ENCODE peak calls at places on chromosomes 2 and 18, in nine cellular contexts. W is CD8-positive, alpha-beta T cell; Z is AG04449; E is A549; P is endothelial cell; Q is astrocyte of the spinal cord; O is GM13977; C is type B pancreatic cell; R is cardiac fibroblast. X is an unnamed sample.
A peak's percentile ranks its signal among the peaks of the same experiment; 100 is the strongest.

GRCh38 chr2:136113767-136114070 is 4.2 kb downstream of the CXCR4 start:
- DNase-seq in W (no peak), Z (no peak), E (no peak), P (no peak), Q (no peak), O (no peak), C (no peak), R (no peak), X (no peak)

GRCh38 chr2:33126552-33126951 is 179.8 kb downstream of the LTBP1 start:
- DNase-seq in W (no peak), Z (no peak), E (no peak), P (no peak), Q (no peak), O (no peak), C (no peak), R (no peak), X (no peak)

GRCh38 chr18:50869150-50869549 is 9.8 kb upstream of the ME2 start:
- DNase-seq in W (no peak), Z (no peak), E (no peak), P (no peak), Q (no peak), O (no peak), C (no peak), R (no peak), X (no peak)

GRCh38 chr2:152483276-152483996 is 148.5 kb downstream of the FMNL2 start:
- DNase-seq in W (no peak), Z (peak; percentile 42), E (no peak), P (no peak), Q (no peak), O (no peak), C (no peak), R (no peak), X (no peak)

GRCh38 chr2:174332607-174333001 is 2.1 kb upstream of the SP9 start:
- DNase-seq in W (no peak), Z (no peak), E (no peak), P (peak; percentile 42), Q (no peak), O (peak; percentile 14), C (no peak), R (no peak), X (no peak)

GRCh38 chr2:238636269-238637073 is 209.7 kb downstream of the ASB1 start:
- DNase-seq in W (no peak), Z (peak; percentile 37), E (no peak), P (no peak), Q (peak; percentile 15), O (no peak), C (peak; percentile 32), R (no peak), X (no peak)

GRCh38 chr2:121220995-121221394 is 64.0 kb downstream of the TFCP2L1 start:
- DNase-seq in W (no peak), Z (no peak), E (peak; percentile 8), P (no peak), Q (peak; percentile 13), O (no peak), C (no peak), R (no peak), X (peak; percentile 79)

GRCh38 chr2:207258191-207258991 is 92.6 kb upstream of the KLF7 start:
- DNase-seq in W (no peak), Z (peak; percentile 100), E (peak; percentile 66), P (no peak), Q (peak; percentile 99), O (no peak), C (no peak), R (peak; percentile 99), X (peak; percentile 92)

GRCh38 chr18:22604390-22604985 is 186.8 kb upstream of the CTAGE1 start:
- DNase-seq in W (no peak), Z (no peak), E (no peak), P (no peak), Q (peak; percentile 47), O (peak; percentile 15), C (no peak), R (peak; percentile 78), X (peak; percentile 23)

GRCh38 chr2:18085593-18085992 is 207.1 kb downstream of the KCNS3 start:
- DNase-seq in W (no peak), Z (no peak), E (no peak), P (no peak), Q (no peak), O (no peak), C (no peak), R (no peak), X (no peak)
- TF ChIP-seq CTCF in W (no peak), Z (no peak), E (no peak), P (no peak), Q (no peak), O (no peak), C (no peak), R (no peak), X (no peak)

GRCh38 chr2:31037058-31037457 is 101.2 kb downstream of the GALNT14 start:
- DNase-seq in W (no peak), Z (no peak), E (no peak), P (no peak), Q (no peak), O (no peak), C (no peak), R (no peak), X (no peak)

GRCh38 chr2:31032475-31032874 is 105.8 kb downstream of the GALNT14 start:
- DNase-seq in W (no peak), Z (no peak), E (no peak), P (no peak), Q (no peak), O (no peak), C (no peak), R (no peak), X (no peak)

GRCh38 chr2:31031132-31031706 is 107.0 kb downstream of the GALNT14 start:
- DNase-seq in W (no peak), Z (no peak), E (no peak), P (no peak), Q (no peak), O (peak; percentile 44), C (no peak), R (no peak), X (no peak)

GRCh38 chr2:31028415-31028814 is 109.8 kb downstream of the GALNT14 start:
- DNase-seq in W (no peak), Z (no peak), E (no peak), P (no peak), Q (no peak), O (no peak), C (no peak), R (no peak), X (no peak)

DNA sequence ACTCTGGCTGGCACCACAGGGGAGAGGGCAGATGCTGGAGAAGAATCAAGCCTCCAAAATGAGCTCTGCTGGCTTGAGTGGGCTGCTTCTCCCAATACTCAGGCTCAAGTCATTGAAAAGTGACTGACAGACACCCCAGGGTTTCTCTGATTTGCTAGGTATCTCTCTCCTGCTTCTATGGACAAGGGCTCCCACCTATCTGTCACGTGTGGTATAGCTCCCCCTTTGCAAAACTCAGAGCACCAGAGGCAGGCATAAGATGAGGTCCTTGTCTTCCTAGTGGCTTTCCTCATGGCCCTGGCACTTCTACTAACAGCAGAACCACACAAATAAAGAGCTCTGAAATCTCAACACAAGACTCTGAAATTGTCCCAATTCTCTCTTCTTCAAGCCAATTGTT is 105.2 kb downstream of the GALNT14 start:
- DNase-seq in W (no peak), Z (no peak), E (no peak), P (no peak), Q (no peak), O (no peak), C (no peak), R (no peak), X (no peak)
- TF ChIP-seq CTCF in W (no peak), Z (no peak), E (no peak), P (no peak), Q (no peak), O (no peak), C (no peak), R (no peak), X (no peak)

DNA sequence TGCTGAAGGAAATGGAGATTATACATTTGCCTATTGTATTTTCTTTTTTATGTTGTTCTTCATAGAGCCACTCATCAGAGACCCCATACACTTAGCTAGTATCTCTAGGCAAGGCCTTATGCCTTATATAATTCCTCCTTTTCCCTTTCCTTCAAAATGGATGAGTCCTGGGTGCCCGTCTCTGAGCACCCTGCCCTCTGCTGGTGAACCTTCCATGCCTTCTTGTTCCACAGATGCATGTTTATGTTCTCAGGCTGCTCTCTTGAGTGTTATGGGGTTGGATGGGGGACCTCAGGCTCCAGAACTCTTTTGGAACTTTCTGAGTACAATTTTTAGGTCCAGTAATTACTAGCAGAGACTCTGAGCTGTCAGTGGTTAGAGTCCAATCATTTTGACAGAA is 368.6 kb upstream of the SPRED2 start:
- DNase-seq in W (no peak), Z (no peak), E (no peak), P (no peak), Q (peak; percentile 3), O (no peak), C (no peak), R (peak; percentile 0), X (peak; percentile 59)
- TF ChIP-seq CTCF in W (no peak), Z (peak; percentile 50), E (peak; percentile 32), P (no peak), Q (peak; percentile 37), O (peak; percentile 23), C (peak; percentile 41), R (no peak), X (peak; percentile 44)

DNA sequence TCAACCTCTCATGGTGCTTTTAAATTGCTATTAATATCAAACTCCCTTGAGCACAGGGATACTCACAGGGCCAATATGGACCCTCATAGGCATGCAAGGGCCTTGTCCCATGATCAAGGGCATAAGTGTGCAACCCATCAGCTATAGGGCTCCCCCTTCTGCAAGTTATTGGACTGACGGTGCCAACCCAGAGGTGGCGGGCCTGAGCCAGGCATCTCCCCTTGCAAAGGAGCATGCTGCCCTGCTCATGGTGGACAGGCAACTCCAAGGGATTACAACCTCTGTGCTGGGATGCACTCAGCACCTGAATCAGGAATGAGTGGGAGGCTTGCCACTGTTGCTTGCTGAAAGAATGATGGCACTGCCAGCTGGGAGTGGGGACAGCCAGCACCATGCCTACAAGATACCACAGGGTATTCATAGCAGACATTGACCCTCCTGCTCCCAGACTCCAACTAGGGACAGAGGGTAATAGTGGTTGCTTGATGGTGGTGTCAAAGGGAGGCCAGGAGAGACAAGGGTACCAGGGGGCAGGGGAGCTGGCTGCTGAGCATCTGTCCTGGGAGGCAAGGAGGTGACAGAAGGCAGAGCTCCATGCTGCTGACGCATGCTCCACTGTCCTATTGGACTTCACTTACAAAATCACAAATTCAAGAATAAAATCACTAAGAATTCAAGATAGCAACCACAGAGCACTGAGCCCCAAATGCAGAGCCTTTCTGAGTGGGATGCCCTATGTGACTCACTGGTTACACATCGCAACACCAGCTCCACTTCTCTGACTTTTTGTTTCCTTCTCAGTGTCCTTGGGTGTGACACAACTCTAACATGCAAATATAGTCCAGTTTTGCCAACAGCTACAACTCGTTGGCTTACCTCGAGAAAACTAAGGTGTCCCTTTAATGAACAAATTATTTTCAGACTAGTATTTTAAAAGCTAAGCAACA is 157.1 kb upstream of the CCDC150 start:
- DNase-seq in W (no peak), Z (no peak), E (no peak), P (no peak), Q (peak; percentile 31), O (no peak), C (no peak), R (peak; percentile 13), X (peak; percentile 54)
- TF ChIP-seq CTCF in W (no peak), Z (no peak), E (no peak), P (no peak), Q (no peak), O (peak; percentile 8), C (no peak), R (no peak), X (no peak)